ENCODE peak calls at places on chromosomes 16 and 17, in five cellular contexts. Z is breast epithelium, A is lower lobe of right lung, M is right cardiac atrium, T is left ventricle myocardium inferior. H is an unnamed sample. For H3K4me1, the result is how much of the 10 kb centered on the place peaks cover.

GRCh38 chr16:79723583-79724168 is 123.1 kb upstream of the MAF start:
- DNase-seq in Z (no peak), A (no peak), M (no peak), T (no peak), H (no peak)

GRCh38 chr16:71499775-71500364 is 10.7 kb upstream of the ZNF19 start:
- DNase-seq in Z (no peak), A (no peak), M (no peak), T (no peak), H (no peak)

GRCh38 chr16:86363836-86364618 is 146.3 kb upstream of the FOXF1 start:
- DNase-seq in Z (no peak), A (no peak), M (no peak), T (no peak), H (no peak)

GRCh38 chr17:80877095-80877828 is 114.4 kb upstream of the CHMP6 start:
- DNase-seq in Z (no peak), A (peak), M (no peak), T (no peak), H (peak)

GRCh38 chr17:57010495-57010894 is 32.6 kb downstream of the SCPEP1 start:
- DNase-seq in Z (no peak), A (no peak), M (no peak), T (no peak), H (no peak)

GRCh38 chr16:66740533-66740932 is 10.9 kb downstream of the DYNC1LI2 start:
- DNase-seq in Z (no peak), A (no peak), M (peak), T (no peak), H (no peak)

GRCh38 chr17:17507465-17508011 is 11.3 kb upstream of the RASD1 start:
- DNase-seq in Z (no peak), A (peak), M (peak), T (peak), H (no peak)

GRCh38 chr17:62705781-62706597 is 78.5 kb downstream of the MRC2 start:
- DNase-seq in Z (no peak), A (no peak), M (no peak), T (no peak), H (no peak)

GRCh38 chr16:65120811-65121721 is 797 bp downstream of the CDH11 start:
- DNase-seq in Z (no peak), A (no peak), M (peak), T (peak), H (no peak)

GRCh38 chr16:61295311-61295710 is 740.9 kb downstream of the CDH8 start:
- DNase-seq in Z (no peak), A (no peak), M (no peak), T (no peak), H (no peak)

GRCh38 chr17:16980813-16981731 is 9.2 kb upstream of the TNFRSF13B start:
- DNase-seq in Z (no peak), A (no peak), M (no peak), T (no peak), H (no peak)

GRCh38 chr16:1839554-1839953 is 12.5 kb downstream of the FAHD1 start:
- DNase-seq in Z (no peak), A (no peak), M (no peak), T (no peak), H (no peak)

GRCh38 chr17:66715745-66716156 is 119.2 kb upstream of the CACNG5 start:
- DNase-seq in Z (no peak), A (no peak), M (no peak), T (no peak), H (no peak)

GRCh38 chr16:89563639-89564392 is 3.3 kb downstream of the RPL13 start:
- DNase-seq in Z (no peak), A (no peak), M (no peak), T (no peak), H (no peak)
- H3K4me1 ChIP-seq in Z (under half), A (half or more), M (under half), T (half or more), H (under half)

DNA sequence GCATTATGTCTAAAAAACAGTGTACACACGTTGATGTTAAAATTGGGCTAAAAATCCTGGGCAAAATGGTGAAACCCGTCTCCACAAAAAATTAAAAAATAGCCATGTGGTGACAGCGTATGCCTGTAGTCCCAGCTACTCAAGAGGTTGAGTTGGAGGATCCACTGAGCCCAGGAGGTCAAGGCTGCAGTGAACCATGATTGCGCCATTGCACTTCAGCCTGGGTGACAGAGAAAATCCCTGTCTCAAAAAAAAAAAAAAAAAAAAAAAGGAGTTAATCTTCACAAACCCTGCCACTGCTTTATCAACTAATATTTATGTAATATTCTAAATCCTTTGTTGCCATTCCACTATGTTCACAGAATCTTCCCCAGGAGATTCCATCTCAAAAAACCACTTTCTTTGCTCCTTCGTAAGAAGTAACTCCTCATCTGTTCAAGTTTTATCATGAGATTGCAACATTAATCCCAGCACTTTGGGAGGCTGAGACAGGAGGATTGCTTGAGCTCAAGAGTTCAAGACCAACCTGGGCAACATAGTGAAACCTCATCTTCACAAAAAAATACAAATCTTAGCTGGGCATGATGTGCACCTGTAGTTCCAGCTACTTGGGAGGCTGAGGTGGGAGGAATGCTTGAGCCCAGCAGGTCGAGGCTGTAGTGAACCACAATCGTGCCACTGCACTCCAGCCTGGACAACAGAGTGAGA is 1.9 kb upstream of the C16orf87 start:
- DNase-seq in Z (no peak), A (no peak), M (no peak), T (no peak), H (no peak)
- H3K4me1 ChIP-seq in Z (under half), A (under half), M (under half), T (under half), H (under half)

GRCh38 chr16:73846292-73846849 is 450.2 kb upstream of the PSMD7 start:
- DNase-seq in Z (no peak), A (no peak), M (peak), T (no peak), H (no peak)
- H3K4me1 ChIP-seq in Z (under half), A (under half), M (under half), T (under half), H (under half)

GRCh38 chr16:87692756-87693155 is 73.0 kb downstream of the KLHDC4 start:
- DNase-seq in Z (no peak), A (no peak), M (no peak), T (no peak), H (no peak)
- H3K4me1 ChIP-seq in Z (under half), A (under half), M (under half), T (under half), H (under half)

GRCh38 chr17:50033316-50033715 is 22.6 kb upstream of the ITGA3 start:
- DNase-seq in Z (no peak), A (no peak), M (no peak), T (no peak), H (no peak)
- H3K4me1 ChIP-seq in Z (under half), A (under half), M (under half), T (under half), H (under half)

H was measured in gastrocnemius medialis.